ENCODE peak calls at places on chromosomes 4 and X, in four cellular contexts. L is pancreas, E is upper lobe of right lung, K is PC-3. Y is an unnamed sample.

GRCh38 chrX:130878350-130879341 is 24.4 kb downstream of the ENOX2 start:
- DNase-seq in L (peak; percentile 50), E (no peak), K (peak; percentile 96), Y (no peak)

GRCh38 chr4:73446336-73446938 is 10.4 kb downstream of the AFP start:
- DNase-seq in L (no peak), E (no peak), K (peak; percentile 83), Y (no peak)

GRCh38 chr4:55358668-55359067 is 12.6 kb downstream of the SRD5A3 start:
- DNase-seq in L (no peak), E (no peak), K (peak; percentile 83), Y (no peak)

GRCh38 chr4:14308229-14308651 is 680.7 kb upstream of the BOD1L1 start:
- DNase-seq in L (no peak), E (no peak), K (peak; percentile 7), Y (no peak)

GRCh38 chr4:16443504-16444088 is 217.3 kb upstream of the TAPT1 start:
- DNase-seq in L (no peak), E (no peak), K (peak; percentile 61), Y (no peak)

GRCh38 chrX:132463411-132463810 is 25.4 kb downstream of the MBNL3 start:
- DNase-seq in L (no peak), E (no peak), K (peak; percentile 73), Y (no peak)

GRCh38 chrX:123489011-123489410 is 243.8 kb downstream of the THOC2 start:
- DNase-seq in L (no peak), E (no peak), K (no peak), Y (no peak)

GRCh38 chrX:104310084-104310483 is 55.4 kb upstream of the ESX1 start:
- DNase-seq in L (no peak), E (no peak), K (peak; percentile 73), Y (no peak)

GRCh38 chrX:136574548-136574947 is 42.5 kb downstream of the VGLL1 start:
- DNase-seq in L (no peak), E (no peak), K (peak; percentile 26), Y (no peak)

GRCh38 chr4:30720656-30721352 is 635 bp downstream of the PCDH7 start:
- DNase-seq in L (peak; percentile 15), E (no peak), K (peak; percentile 21), Y (no peak)

GRCh38 chr4:40908297-40908696 is 158.5 kb downstream of the NSUN7 start:
- DNase-seq in L (no peak), E (peak; percentile 78), K (peak; percentile 48), Y (no peak)

GRCh38 chrX:132218100-132218807 is 993 bp downstream of the RAP2C start:
- DNase-seq in L (peak; percentile 83), E (peak; percentile 90), K (peak; percentile 86), Y (peak; percentile 72)

GRCh38 chrX:119573840-119574393 is 446 bp upstream of the UBE2A start:
- DNase-seq in L (peak; percentile 23), E (no peak), K (peak; percentile 51), Y (no peak)

GRCh38 chrX:134669378-134670098 is 11.3 kb upstream of the PLAC1 start:
- DNase-seq in L (no peak), E (peak; percentile 43), K (peak; percentile 87), Y (no peak)

GRCh38 chrX:136067097-136067496 is 80.2 kb upstream of the FHL1 start:
- DNase-seq in L (no peak), E (no peak), K (no peak), Y (no peak)

GRCh38 chr4:82360298-82361177 is 13.3 kb downstream of the HNRNPD start:
- DNase-seq in L (no peak), E (no peak), K (peak; percentile 40), Y (no peak)

GRCh38 chr4:47469951-47470350 is 6.4 kb upstream of the COMMD8 start:
- DNase-seq in L (no peak), E (no peak), K (no peak), Y (no peak)

GRCh38 chr4:136755531-136755916 is 776.8 kb downstream of the PCDH18 start:
- DNase-seq in L (no peak), E (no peak), K (peak; percentile 9), Y (no peak)

GRCh38 chrX:138128025-138128671 is 562.2 kb downstream of the ZIC3 start:
- DNase-seq in L (peak; percentile 6), E (no peak), K (peak; percentile 75), Y (no peak)

GRCh38 chr4:163295138-163295537 is 37.3 kb downstream of the NPY1R start:
- DNase-seq in L (no peak), E (no peak), K (no peak), Y (no peak)

GRCh38 chrX:49111846-49112245 is 11.7 kb downstream of the GPKOW start:
- DNase-seq in L (no peak), E (no peak), K (no peak), Y (no peak)

GRCh38 chr4:122450847-122451246 is 5.7 kb downstream of the IL2 start:
- DNase-seq in L (no peak), E (no peak), K (peak; percentile 62), Y (no peak)

GRCh38 chr4:101218346-101218745 is 129.0 kb downstream of the PPP3CA start:
- DNase-seq in L (no peak), E (no peak), K (no peak), Y (no peak)

GRCh38 chr4:177579649-177580048 is 137.4 kb upstream of the AGA start:
- DNase-seq in L (no peak), E (no peak), K (peak; percentile 10), Y (no peak)

GRCh38 chr4:40980318-40980883 is 230.6 kb downstream of the NSUN7 start:
- DNase-seq in L (no peak), E (no peak), K (peak; percentile 62), Y (no peak)

GRCh38 chr4:139454111-139454600 is at the start of gene RAB33B:
- DNase-seq in L (no peak), E (no peak), K (no peak), Y (no peak)

GRCh38 chr4:187118731-187119130 is 395.1 kb upstream of the FAT1 start:
- DNase-seq in L (no peak), E (no peak), K (no peak), Y (no peak)

GRCh38 chr4:89765966-89766365 is 71.0 kb downstream of the SNCA start:
- DNase-seq in L (no peak), E (no peak), K (no peak), Y (no peak)

GRCh38 chr4:35494955-35495354 is 749.4 kb downstream of the ARAP2 start:
- DNase-seq in L (peak; percentile 15), E (peak; percentile 29), K (no peak), Y (no peak)

GRCh38 chr4:89410687-89411086 is 103.1 kb upstream of the GPRIN3 start:
- DNase-seq in L (no peak), E (no peak), K (no peak), Y (no peak)

GRCh38 chr4:73731968-73732610 is 8.3 kb upstream of the CXCL8 start:
- DNase-seq in L (no peak), E (no peak), K (peak; percentile 12), Y (no peak)

GRCh38 chr4:78409612-78410202 is 141.9 kb upstream of the ANXA3 start:
- DNase-seq in L (no peak), E (no peak), K (peak; percentile 54), Y (no peak)

GRCh38 chrX:124406294-124407013 is 60.1 kb downstream of the SH2D1A start:
- DNase-seq in L (peak; percentile 17), E (no peak), K (peak; percentile 93), Y (no peak)

GRCh38 chr4:152117054-152117453 is 356.2 kb upstream of the GATB start:
- DNase-seq in L (no peak), E (no peak), K (peak; percentile 43), Y (no peak)

GRCh38 chr4:139540637-139541036 is 15.4 kb downstream of the SETD7 start:
- DNase-seq in L (no peak), E (no peak), K (no peak), Y (no peak)

GRCh38 chr4:43458293-43458692 is 565.8 kb downstream of the GRXCR1 start:
- DNase-seq in L (no peak), E (no peak), K (no peak), Y (no peak)

DNA sequence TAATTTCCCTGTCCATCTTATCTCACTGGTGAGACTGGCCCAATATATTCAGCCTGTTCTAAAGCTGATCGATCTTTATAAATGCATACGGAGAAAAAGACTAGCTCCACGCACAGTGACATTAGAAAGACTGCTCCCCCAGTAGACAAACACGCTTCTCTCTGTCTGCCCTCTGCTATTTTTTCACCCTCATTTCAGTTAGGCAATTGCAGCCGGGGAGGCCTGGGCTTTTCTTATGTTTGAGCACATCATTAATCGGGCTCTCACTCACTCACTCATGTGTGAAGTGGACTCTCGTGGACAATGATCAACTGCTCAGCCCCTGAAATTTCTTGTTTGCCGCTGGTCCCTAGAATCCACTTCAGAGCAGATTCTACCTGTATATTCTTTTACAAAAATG is 824.7 kb upstream of the TENM3 start:
- DNase-seq in L (no peak), E (no peak), K (no peak), Y (no peak)
- H3K9me3 ChIP-seq in L (no peaks in the 10 kb centered on the region), E (no peaks in the 10 kb centered on the region), K (no peaks in the 10 kb centered on the region), Y (no peaks in the 10 kb centered on the region)

GRCh38 chr4:6941796-6942195 is 32.2 kb downstream of the TBC1D14 start:
- DNase-seq in L (no peak), E (no peak), K (no peak), Y (no peak)
- H3K4me1 ChIP-seq in L (no peaks in the 10 kb centered on the region), E (peaks cover 50% of the 10 kb centered on the region), K (peaks cover 15% of the 10 kb centered on the region), Y (peaks cover 48% of the 10 kb centered on the region)

DNA sequence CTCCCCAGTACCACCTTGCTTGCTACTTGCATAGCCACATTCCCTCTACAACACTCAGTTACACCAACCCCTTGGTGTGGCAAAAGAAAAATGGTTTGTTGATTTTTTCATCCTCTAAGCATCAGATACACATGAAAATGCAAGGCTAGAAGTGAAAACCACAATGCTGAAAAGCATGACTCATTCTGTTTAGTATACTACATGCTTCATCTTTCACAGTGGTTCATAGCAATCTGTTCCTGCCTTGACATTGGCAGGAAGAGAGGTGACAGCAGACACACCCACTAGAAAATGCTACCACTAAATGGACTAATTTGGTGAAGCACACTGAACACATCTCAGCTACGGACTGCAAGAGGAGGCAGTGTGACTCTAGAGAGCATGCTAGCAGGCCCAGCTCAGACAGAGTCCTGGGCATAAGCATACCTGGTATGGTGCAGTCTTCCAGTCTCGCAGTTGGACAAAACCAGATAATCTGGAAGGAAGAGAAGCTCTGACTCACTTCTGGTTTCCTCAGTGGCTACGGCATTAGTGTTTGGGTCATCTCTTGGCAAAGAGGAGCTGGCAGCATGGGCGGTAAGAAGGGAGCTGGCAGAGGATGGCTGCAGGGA is 38.0 kb downstream of the GAB3 start:
- DNase-seq in L (no peak), E (no peak), K (peak; percentile 83), Y (no peak)
- H3K4me3 ChIP-seq in L (no peak overlapping the region), E (no peak overlapping the region), K (peak overlapping the region; percentile 12), Y (no peak overlapping the region)

DNA sequence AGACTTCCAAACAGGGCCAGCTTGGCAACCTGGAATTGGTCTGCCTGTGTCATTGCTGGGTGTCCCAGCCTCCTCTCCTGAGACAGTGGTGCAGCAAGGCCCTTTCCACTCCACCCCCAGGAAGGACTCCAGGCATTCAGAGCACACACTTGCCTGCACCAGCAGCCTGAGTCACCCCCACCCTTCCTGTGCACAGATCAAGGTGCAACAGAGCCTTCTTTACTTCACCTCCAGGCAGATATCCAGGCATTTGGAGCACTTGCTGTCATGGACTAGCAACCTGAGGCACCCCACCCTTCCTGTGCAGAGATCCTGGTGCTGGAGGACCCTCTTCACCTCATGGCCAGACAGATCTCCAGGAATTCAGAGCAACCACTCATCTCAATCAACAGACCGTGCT is 135.8 kb downstream of the GASK1B start:
- DNase-seq in L (no peak), E (no peak), K (no peak), Y (no peak)
- H3K9me3 ChIP-seq in L (no peaks in the 10 kb centered on the region), E (no peaks in the 10 kb centered on the region), K (no peaks in the 10 kb centered on the region), Y (no peaks in the 10 kb centered on the region)